ENCODE peak calls at places on chromosomes 6 and 20, in eight cellular contexts. One of them, this sample, is unnamed. For H3K9me3 and H3K27me3, the result is how much of the 10 kb centered on the place peaks cover.

GRCh38 chr6:127566671-127567070 is 10.3 kb upstream of the C6orf58 start:
- DNase-seq in transverse colon: no peak
- DNase-seq in naive thymus-derived CD4-positive, alpha-beta T cell: no peak
- DNase-seq in breast epithelium: no peak
- DNase-seq in spleen: no peak
- DNase-seq in IMR-90: no peak
- DNase-seq in uterus: no peak
- DNase-seq in left lung: no peak
- DNase-seq in this sample: no peak

GRCh38 chr6:54935739-54936138 is 89.2 kb downstream of the FAM83B start:
- DNase-seq in spleen: no peak
- DNase-seq in naive thymus-derived CD4-positive, alpha-beta T cell: no peak
- DNase-seq in uterus: no peak
- DNase-seq in breast epithelium: no peak
- DNase-seq in transverse colon: no peak
- DNase-seq in IMR-90: peak
- DNase-seq in left lung: no peak
- DNase-seq in this sample: no peak

GRCh38 chr6:1322725-1323219 is 10.9 kb downstream of the FOXQ1 start:
- DNase-seq in uterus: no peak
- DNase-seq in left lung: no peak
- DNase-seq in naive thymus-derived CD4-positive, alpha-beta T cell: no peak
- DNase-seq in breast epithelium: no peak
- DNase-seq in transverse colon: no peak
- DNase-seq in IMR-90: peak
- DNase-seq in spleen: no peak
- DNase-seq in this sample: no peak

GRCh38 chr20:49484180-49485140 is 2.0 kb upstream of the KCNB1 start:
- DNase-seq in naive thymus-derived CD4-positive, alpha-beta T cell: peak
- DNase-seq in breast epithelium: peak
- DNase-seq in transverse colon: peak
- DNase-seq in spleen: peak
- DNase-seq in uterus: peak
- DNase-seq in left lung: peak
- DNase-seq in IMR-90: peak
- DNase-seq in this sample: peak

GRCh38 chr6:34179106-34179720 is 33.3 kb upstream of the GRM4 start:
- DNase-seq in breast epithelium: no peak
- DNase-seq in naive thymus-derived CD4-positive, alpha-beta T cell: no peak
- DNase-seq in spleen: no peak
- DNase-seq in IMR-90: no peak
- DNase-seq in transverse colon: no peak
- DNase-seq in uterus: no peak
- DNase-seq in left lung: no peak
- DNase-seq in this sample: no peak

GRCh38 chr6:161498359-161498758 is 224.5 kb upstream of the AGPAT4 start:
- DNase-seq in breast epithelium: no peak
- DNase-seq in spleen: no peak
- DNase-seq in naive thymus-derived CD4-positive, alpha-beta T cell: no peak
- DNase-seq in IMR-90: peak
- DNase-seq in left lung: no peak
- DNase-seq in uterus: no peak
- DNase-seq in transverse colon: no peak
- DNase-seq in this sample: no peak

GRCh38 chr6:157241411-157241979 is 81.8 kb downstream of the TMEM242 start:
- DNase-seq in uterus: no peak
- DNase-seq in naive thymus-derived CD4-positive, alpha-beta T cell: no peak
- DNase-seq in transverse colon: peak
- DNase-seq in IMR-90: no peak
- DNase-seq in breast epithelium: no peak
- DNase-seq in spleen: peak
- DNase-seq in left lung: no peak
- DNase-seq in this sample: no peak

GRCh38 chr6:39787322-39787721 is 4.9 kb upstream of the DAAM2 start:
- DNase-seq in transverse colon: no peak
- DNase-seq in spleen: no peak
- DNase-seq in breast epithelium: no peak
- DNase-seq in naive thymus-derived CD4-positive, alpha-beta T cell: no peak
- DNase-seq in uterus: no peak
- DNase-seq in IMR-90: no peak
- DNase-seq in left lung: no peak
- DNase-seq in this sample: no peak

GRCh38 chr6:25035451-25036435 is 100.0 kb upstream of the RIPOR2 start:
- DNase-seq in breast epithelium: no peak
- DNase-seq in left lung: no peak
- DNase-seq in transverse colon: no peak
- DNase-seq in spleen: no peak
- DNase-seq in IMR-90: no peak
- DNase-seq in uterus: no peak
- DNase-seq in naive thymus-derived CD4-positive, alpha-beta T cell: no peak
- DNase-seq in this sample: no peak

GRCh38 chr6:48610846-48611245 is 499.8 kb upstream of the PTCHD4 start:
- DNase-seq in naive thymus-derived CD4-positive, alpha-beta T cell: no peak
- DNase-seq in transverse colon: no peak
- DNase-seq in uterus: no peak
- DNase-seq in left lung: no peak
- DNase-seq in spleen: no peak
- DNase-seq in IMR-90: peak
- DNase-seq in breast epithelium: no peak
- DNase-seq in this sample: no peak

GRCh38 chr20:41654884-41655283 is 36.7 kb upstream of the CHD6 start:
- DNase-seq in left lung: no peak
- DNase-seq in transverse colon: no peak
- DNase-seq in uterus: no peak
- DNase-seq in naive thymus-derived CD4-positive, alpha-beta T cell: no peak
- DNase-seq in IMR-90: peak
- DNase-seq in breast epithelium: no peak
- DNase-seq in spleen: no peak
- DNase-seq in this sample: no peak
- H3K4me3 ChIP-seq in left lung: no peak
- H3K4me3 ChIP-seq in transverse colon: no peak
- H3K4me3 ChIP-seq in uterus: no peak
- H3K4me3 ChIP-seq in naive thymus-derived CD4-positive, alpha-beta T cell: no peak
- H3K4me3 ChIP-seq in IMR-90: no peak
- H3K4me3 ChIP-seq in breast epithelium: no peak
- H3K4me3 ChIP-seq in spleen: no peak
- H3K4me3 ChIP-seq in this sample: no peak

DNA sequence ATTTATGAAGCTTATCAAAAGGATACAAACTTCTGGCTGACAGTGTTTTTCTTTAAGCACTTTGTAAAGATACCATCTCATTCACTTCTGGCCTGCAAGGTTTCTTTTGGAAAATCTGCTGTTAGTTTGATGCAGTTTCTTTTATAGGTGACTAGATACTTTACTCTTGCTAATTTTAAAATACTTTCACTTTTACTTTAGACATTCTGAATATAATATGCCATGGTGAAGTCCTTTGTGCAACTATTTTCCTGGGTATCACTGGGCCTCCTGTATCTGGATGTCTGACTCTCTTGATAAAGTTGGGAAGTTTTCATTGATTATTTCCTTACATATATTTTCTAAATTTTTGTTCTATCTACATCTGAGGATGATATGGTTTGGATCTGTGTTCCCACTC is 29.0 kb upstream of the ZNF337 start:
- DNase-seq in naive thymus-derived CD4-positive, alpha-beta T cell: no peak
- DNase-seq in transverse colon: no peak
- DNase-seq in left lung: no peak
- DNase-seq in uterus: no peak
- DNase-seq in spleen: no peak
- DNase-seq in IMR-90: no peak
- DNase-seq in breast epithelium: no peak
- DNase-seq in this sample: no peak
- H3K9me3 ChIP-seq in naive thymus-derived CD4-positive, alpha-beta T cell: under half
- H3K9me3 ChIP-seq in transverse colon: under half
- H3K9me3 ChIP-seq in left lung: under half
- H3K9me3 ChIP-seq in uterus: under half
- H3K9me3 ChIP-seq in spleen: half or more
- H3K9me3 ChIP-seq in IMR-90: under half
- H3K9me3 ChIP-seq in breast epithelium: under half
- H3K9me3 ChIP-seq in this sample: under half

DNA sequence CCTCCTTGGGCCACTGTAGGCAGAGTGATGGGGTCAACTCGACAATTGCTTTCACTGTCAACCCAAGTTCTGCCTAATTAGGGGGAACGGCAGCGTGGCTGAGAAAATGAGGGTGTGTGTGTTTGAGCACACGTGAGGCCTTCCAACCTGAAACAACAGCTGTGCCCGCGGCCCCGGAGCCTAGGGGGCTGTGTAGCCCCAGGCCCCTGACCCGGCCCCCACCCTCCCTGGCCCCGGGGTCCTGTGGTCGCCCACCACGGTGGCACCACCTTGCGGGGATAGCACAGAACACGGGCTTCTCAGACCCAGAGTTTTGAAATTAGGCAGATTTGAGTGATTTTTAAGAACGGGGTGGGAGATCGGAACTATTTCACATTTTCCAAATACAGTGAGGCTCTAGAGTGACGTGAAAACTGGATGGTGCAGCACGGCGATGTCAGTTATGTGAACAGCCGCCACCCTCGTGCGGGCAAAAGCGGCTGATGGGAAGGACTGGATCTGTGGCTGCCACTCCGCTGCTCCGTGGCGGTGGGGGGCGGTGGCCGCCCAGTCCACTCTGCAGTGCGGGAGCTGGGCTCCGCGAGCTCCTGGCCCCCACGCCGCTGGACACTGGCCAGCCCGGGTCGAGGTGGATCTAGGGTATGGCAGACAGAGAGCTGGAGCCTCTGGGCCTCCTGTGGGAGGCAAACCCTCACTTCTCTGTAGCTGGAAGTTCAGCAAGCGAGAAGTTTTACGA is 17.2 kb upstream of the BHLHE23 start:
- DNase-seq in uterus: no peak
- DNase-seq in left lung: peak
- DNase-seq in transverse colon: no peak
- DNase-seq in IMR-90: no peak
- DNase-seq in naive thymus-derived CD4-positive, alpha-beta T cell: no peak
- DNase-seq in breast epithelium: no peak
- DNase-seq in spleen: peak
- DNase-seq in this sample: no peak
- H3K27me3 ChIP-seq in uterus: under half
- H3K27me3 ChIP-seq in left lung: half or more
- H3K27me3 ChIP-seq in transverse colon: half or more
- H3K27me3 ChIP-seq in IMR-90: half or more
- H3K27me3 ChIP-seq in naive thymus-derived CD4-positive, alpha-beta T cell: under half
- H3K27me3 ChIP-seq in breast epithelium: half or more
- H3K27me3 ChIP-seq in spleen: under half
- H3K27me3 ChIP-seq in this sample: under half

DNA sequence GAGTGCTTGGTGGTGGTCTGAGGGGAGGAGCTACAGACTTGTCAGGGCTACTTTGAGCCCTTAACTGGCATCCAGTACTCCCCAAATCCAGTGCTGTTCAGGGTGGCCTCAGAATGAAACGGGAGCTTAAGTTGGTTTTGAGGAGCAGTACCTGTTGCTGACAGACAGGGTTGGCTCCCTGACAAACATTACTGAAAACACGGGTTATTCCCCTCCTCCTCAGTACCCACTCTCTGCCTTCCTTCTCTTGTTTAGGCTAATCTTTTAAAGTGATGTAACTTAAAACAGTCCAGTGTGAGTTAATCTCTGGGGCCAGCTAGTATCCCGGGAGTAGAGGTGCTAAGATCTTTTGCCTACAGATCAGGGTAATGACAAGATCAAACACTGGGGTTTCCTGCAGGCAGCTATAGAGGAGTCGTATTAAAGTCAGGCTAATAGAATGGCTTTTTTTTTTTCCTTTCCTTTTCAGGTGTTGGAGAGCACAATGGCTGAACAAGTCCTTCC is 3.7 kb downstream of the TNFAIP3 start:
- DNase-seq in uterus: no peak
- DNase-seq in breast epithelium: no peak
- DNase-seq in transverse colon: no peak
- DNase-seq in naive thymus-derived CD4-positive, alpha-beta T cell: peak
- DNase-seq in left lung: no peak
- DNase-seq in spleen: no peak
- DNase-seq in IMR-90: peak
- DNase-seq in this sample: no peak
- H3K4me3 ChIP-seq in uterus: peak
- H3K4me3 ChIP-seq in breast epithelium: peak
- H3K4me3 ChIP-seq in transverse colon: peak
- H3K4me3 ChIP-seq in naive thymus-derived CD4-positive, alpha-beta T cell: peak
- H3K4me3 ChIP-seq in left lung: no peak
- H3K4me3 ChIP-seq in spleen: peak
- H3K4me3 ChIP-seq in IMR-90: peak
- H3K4me3 ChIP-seq in this sample: peak

GRCh38 chr20:47067776-47068175 is 173.1 kb downstream of the EYA2 start:
- DNase-seq in naive thymus-derived CD4-positive, alpha-beta T cell: no peak
- DNase-seq in transverse colon: no peak
- DNase-seq in IMR-90: peak
- DNase-seq in spleen: no peak
- DNase-seq in breast epithelium: no peak
- DNase-seq in left lung: no peak
- DNase-seq in uterus: no peak
- DNase-seq in this sample: no peak
- H3K9me3 ChIP-seq in naive thymus-derived CD4-positive, alpha-beta T cell: under half
- H3K9me3 ChIP-seq in transverse colon: under half
- H3K9me3 ChIP-seq in IMR-90: under half
- H3K9me3 ChIP-seq in spleen: under half
- H3K9me3 ChIP-seq in breast epithelium: under half
- H3K9me3 ChIP-seq in left lung: under half
- H3K9me3 ChIP-seq in uterus: under half
- H3K9me3 ChIP-seq in this sample: under half

DNA sequence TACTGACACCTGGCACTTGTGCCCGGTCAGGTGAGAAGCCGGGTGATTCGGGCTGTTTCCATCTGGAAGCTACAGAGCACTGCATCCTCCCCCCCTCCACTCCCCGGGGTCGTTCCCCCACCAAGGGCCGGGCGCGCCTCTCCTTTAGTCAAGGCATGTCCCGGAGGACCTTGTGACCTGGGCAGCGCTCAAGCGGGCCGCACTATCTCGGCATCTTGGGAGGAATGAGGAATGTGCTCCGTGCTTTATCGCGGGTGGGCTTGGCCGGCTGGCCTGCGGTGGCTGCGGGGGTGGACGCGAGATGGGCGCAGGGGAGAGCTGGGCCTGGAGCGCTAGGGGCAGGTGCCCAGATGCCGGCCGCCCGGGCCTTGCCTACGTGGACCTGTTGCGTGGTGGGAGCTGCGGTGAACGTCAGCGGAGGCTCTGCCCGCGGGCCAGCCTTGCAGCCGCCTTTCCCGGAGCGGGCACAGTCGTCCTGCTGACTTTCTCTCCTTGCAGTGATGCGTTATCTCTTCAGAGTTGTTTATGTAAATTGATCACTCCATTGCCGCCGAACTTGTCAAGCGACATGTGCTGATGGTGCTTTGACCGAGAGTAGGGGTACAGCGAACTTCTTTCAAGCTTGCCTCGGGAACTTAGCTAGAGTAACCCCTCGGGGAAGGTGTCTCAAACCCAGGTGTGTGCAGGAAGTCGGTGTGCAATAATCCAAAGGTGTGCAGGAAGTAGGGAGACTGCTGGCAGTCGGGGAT is 1.1 kb downstream of the LRRC1 start:
- DNase-seq in spleen: peak
- DNase-seq in left lung: peak
- DNase-seq in breast epithelium: no peak
- DNase-seq in uterus: peak
- DNase-seq in transverse colon: peak
- DNase-seq in naive thymus-derived CD4-positive, alpha-beta T cell: peak
- DNase-seq in IMR-90: peak
- DNase-seq in this sample: no peak
- H3K27me3 ChIP-seq in spleen: under half
- H3K27me3 ChIP-seq in left lung: under half
- H3K27me3 ChIP-seq in breast epithelium: under half
- H3K27me3 ChIP-seq in uterus: under half
- H3K27me3 ChIP-seq in transverse colon: under half
- H3K27me3 ChIP-seq in naive thymus-derived CD4-positive, alpha-beta T cell: under half
- H3K27me3 ChIP-seq in IMR-90: under half
- H3K27me3 ChIP-seq in this sample: under half